ENCODE peak calls at places on chromosome 4, in four cellular contexts. A is stomach, E is ovary, M is adrenal gland. I is an unnamed sample. For H3K4me1, the result is how much of the 10 kb centered on the place peaks cover.

GRCh38 chr4:1822568-1823544 is 29.8 kb downstream of the FGFR3 start:
- DNase-seq in A (no peak), E (no peak), M (no peak), I (no peak)

GRCh38 chr4:115834441-115834840 is 721.0 kb upstream of the NDST4 start:
- DNase-seq in A (no peak), E (no peak), M (no peak), I (no peak)

GRCh38 chr4:8852118-8852704 is 19.4 kb downstream of the HMX1 start:
- DNase-seq in A (no peak), E (no peak), M (no peak), I (no peak)

GRCh38 chr4:37562592-37562991 is 123.6 kb downstream of the RELL1 start:
- DNase-seq in A (no peak), E (no peak), M (no peak), I (no peak)

GRCh38 chr4:1336079-1336478 is 10.9 kb upstream of the UVSSA start:
- DNase-seq in A (no peak), E (no peak), M (peak), I (no peak)

GRCh38 chr4:38371391-38371851 is 292.6 kb upstream of the KLF3 start:
- DNase-seq in A (no peak), E (no peak), M (no peak), I (no peak)

GRCh38 chr4:88320780-88321373 is 36.5 kb upstream of the PPM1K start:
- DNase-seq in A (peak), E (no peak), M (peak), I (no peak)

GRCh38 chr4:34158883-34159282 is 2085.4 kb downstream of the ARAP2 start:
- DNase-seq in A (no peak), E (no peak), M (no peak), I (no peak)

GRCh38 chr4:67735325-67735724 is 18.9 kb downstream of the GNRHR start:
- DNase-seq in A (no peak), E (no peak), M (no peak), I (no peak)

GRCh38 chr4:24180586-24180985 is 290.7 kb upstream of the PPARGC1A start:
- DNase-seq in A (no peak), E (no peak), M (no peak), I (no peak)

GRCh38 chr4:56314207-56314915 is 72.9 kb downstream of the AASDH start:
- DNase-seq in A (no peak), E (no peak), M (no peak), I (no peak)

GRCh38 chr4:8205241-8205707 is 6.2 kb downstream of the SH3TC1 start:
- DNase-seq in A (no peak), E (no peak), M (peak), I (no peak)

GRCh38 chr4:138751290-138751689 is 264.3 kb upstream of the NOCT start:
- DNase-seq in A (no peak), E (no peak), M (no peak), I (no peak)

GRCh38 chr4:40283413-40283812 is 51.7 kb upstream of the CHRNA9 start:
- DNase-seq in A (no peak), E (no peak), M (no peak), I (peak)

GRCh38 chr4:182212211-182212761 is 30.9 kb upstream of the TENM3 start:
- DNase-seq in A (no peak), E (no peak), M (peak), I (no peak)

GRCh38 chr4:69214716-69215115 is at the start of gene UGT2B11:
- DNase-seq in A (no peak), E (no peak), M (no peak), I (no peak)

GRCh38 chr4:182144621-182145359 is 98.4 kb upstream of the TENM3 start:
- DNase-seq in A (no peak), E (no peak), M (peak), I (no peak)

GRCh38 chr4:159341486-159341885 is 238.6 kb downstream of the RAPGEF2 start:
- DNase-seq in A (no peak), E (no peak), M (no peak), I (no peak)

GRCh38 chr4:3452376-3452775 is 10.6 kb downstream of the HGFAC start:
- DNase-seq in A (no peak), E (no peak), M (no peak), I (no peak)

GRCh38 chr4:150950657-150951056 is 64.4 kb downstream of the LRBA start:
- DNase-seq in A (no peak), E (no peak), M (no peak), I (no peak)

GRCh38 chr4:2366252-2367192 is 51.9 kb downstream of the ZFYVE28 start:
- DNase-seq in A (no peak), E (peak), M (peak), I (peak)

GRCh38 chr4:69831646-69832325 is 28.2 kb downstream of the SULT1E1 start:
- DNase-seq in A (no peak), E (no peak), M (peak), I (no peak)

GRCh38 chr4:120066182-120066524 is 495 bp downstream of the MAD2L1 start:
- DNase-seq in A (no peak), E (no peak), M (no peak), I (no peak)

GRCh38 chr4:138182838-138183426 is 59.2 kb downstream of the SLC7A11 start:
- DNase-seq in A (no peak), E (no peak), M (peak), I (no peak)

GRCh38 chr4:18736551-18736950 is 715.0 kb upstream of the LCORL start:
- DNase-seq in A (no peak), E (no peak), M (no peak), I (no peak)

GRCh38 chr4:105474110-105474518 is 252 bp upstream of the PPA2 start:
- DNase-seq in A (peak), E (peak), M (peak), I (peak)

GRCh38 chr4:148007789-148008188 is 275.9 kb downstream of the ARHGAP10 start:
- DNase-seq in A (no peak), E (no peak), M (peak), I (no peak)

GRCh38 chr4:26267087-26267486 is 53.7 kb upstream of the RBPJ start:
- DNase-seq in A (peak), E (peak), M (peak), I (peak)

GRCh38 chr4:81378398-81378797 is 93.3 kb downstream of the RASGEF1B start:
- DNase-seq in A (no peak), E (no peak), M (no peak), I (no peak)

GRCh38 chr4:141301216-141301615 is 80.5 kb downstream of the ZNF330 start:
- DNase-seq in A (no peak), E (no peak), M (no peak), I (no peak)

GRCh38 chr4:139972305-139972704 is 181.7 kb downstream of the MAML3 start:
- DNase-seq in A (no peak), E (no peak), M (no peak), I (no peak)

GRCh38 chr4:56788081-56788480 is 33.4 kb downstream of the SPINK2 start:
- DNase-seq in A (no peak), E (no peak), M (no peak), I (no peak)

GRCh38 chr4:184466634-184467033 is 7.7 kb downstream of the IRF2 start:
- DNase-seq in A (no peak), E (no peak), M (no peak), I (no peak)

DNA sequence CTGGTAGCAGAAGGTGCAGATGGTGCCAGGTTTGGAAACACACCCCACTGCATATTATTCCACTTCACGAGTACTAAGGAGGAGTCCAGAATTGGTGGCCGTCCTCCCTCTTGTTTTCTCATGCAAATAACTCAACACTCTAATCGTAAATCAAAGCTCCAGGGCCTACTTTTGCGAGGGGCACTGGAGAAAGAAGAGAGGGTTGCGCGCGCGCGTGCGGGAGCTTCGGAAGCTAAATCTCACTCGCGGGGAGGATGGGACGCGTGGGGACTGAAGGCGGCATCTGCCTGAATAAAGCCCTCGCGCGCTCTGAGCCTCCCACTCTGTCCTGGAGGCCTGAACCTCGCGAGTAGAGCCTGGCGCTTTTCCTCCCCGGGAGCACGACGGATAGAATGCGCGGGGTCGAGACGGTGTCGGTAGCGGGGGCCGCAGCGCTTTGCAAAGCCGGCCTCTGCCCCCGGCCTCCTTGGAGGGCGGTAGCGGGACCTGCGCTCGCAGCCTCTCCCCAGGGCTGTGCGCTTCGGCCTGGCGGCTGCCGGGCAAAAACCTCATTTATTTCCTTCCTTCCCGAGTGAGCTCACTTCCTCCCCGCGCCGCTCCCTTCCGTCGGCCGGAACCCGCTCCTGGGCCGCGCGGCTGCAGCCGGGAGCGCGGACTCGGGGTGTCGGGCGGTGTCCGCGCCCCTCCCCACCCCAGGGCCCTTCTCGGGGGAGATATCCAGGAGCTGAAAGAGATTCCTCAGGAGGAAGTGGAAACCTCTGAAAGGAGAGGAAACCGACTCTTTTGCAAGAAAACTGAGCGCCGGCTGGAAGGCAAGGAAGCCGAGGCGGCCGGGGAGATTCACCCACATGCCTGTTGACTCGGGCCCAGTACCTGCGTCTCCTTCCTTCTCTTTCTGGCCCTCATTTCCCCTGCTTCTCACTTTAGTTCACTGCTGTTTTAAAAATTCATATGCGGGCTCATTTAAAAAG is 20.7 kb downstream of the HAND2 start:
- DNase-seq in A (no peak), E (peak), M (no peak), I (peak)
- TF ChIP-seq POLR2A in A (no peak), E (no peak), M (peak), I (peak)

DNA sequence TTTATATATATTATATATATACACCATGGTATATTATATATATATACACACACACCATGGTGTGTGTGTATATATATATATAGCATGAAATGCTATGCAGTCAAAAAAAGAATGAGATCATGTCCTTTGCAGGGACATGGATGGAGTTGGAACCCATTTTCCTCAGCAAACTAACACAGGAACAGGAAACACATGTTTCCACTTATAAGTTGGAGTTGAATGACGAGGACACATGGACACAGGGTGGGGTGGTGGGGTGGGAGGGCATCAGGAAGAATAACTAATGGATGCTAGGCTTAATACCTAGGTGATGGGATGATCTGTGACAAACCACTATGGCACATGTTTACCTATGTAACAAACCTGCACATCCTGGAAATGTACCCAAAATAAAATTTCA is 293.6 kb upstream of the NDST3 start:
- DNase-seq in A (no peak), E (no peak), M (no peak), I (no peak)
- H3K4me1 ChIP-seq in A (under half), E (under half), M (under half), I (under half)

DNA sequence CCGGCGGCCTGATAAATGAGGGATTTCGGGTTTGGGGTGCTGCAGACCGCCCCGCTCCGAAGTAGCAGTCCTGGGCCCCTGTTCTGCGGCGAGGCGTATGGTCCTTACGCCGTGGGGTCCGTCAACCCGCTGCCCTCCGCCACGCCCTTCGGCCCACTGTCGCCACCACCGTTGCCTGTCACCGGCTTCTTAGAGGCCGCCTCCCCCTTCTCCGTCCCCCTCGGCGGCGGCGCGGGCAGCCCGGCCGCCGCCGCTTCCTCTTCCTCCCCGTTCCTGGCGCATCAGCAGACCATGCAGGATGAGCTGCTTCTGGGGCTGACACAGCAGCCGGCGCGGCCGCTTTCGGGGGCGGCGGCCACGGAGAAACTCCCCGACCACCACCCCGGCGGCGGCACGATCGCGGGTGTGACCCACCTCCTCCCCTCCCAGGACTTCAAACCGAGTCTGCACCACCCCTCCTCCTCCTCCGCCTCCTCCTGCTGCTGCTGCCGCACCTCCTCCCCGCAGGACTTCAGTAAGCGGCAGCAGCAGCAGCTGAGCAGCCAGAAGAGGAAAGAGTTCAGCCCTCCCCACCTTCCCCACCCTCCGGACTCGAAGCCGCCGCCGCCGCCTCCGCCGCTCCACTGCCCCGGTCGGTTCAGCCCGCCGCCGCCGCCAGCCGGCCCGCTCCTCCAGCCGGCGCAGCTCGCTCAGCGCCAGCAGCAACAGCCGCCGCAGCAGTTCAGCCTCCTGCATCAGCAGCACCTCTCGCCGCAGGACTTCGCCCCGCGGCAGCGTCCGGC is 569 bp downstream of the CPEB2 start:
- DNase-seq in A (peak), E (peak), M (peak), I (peak)
- TF ChIP-seq POLR2A in A (peak), E (no peak), M (peak), I (peak)

DNA sequence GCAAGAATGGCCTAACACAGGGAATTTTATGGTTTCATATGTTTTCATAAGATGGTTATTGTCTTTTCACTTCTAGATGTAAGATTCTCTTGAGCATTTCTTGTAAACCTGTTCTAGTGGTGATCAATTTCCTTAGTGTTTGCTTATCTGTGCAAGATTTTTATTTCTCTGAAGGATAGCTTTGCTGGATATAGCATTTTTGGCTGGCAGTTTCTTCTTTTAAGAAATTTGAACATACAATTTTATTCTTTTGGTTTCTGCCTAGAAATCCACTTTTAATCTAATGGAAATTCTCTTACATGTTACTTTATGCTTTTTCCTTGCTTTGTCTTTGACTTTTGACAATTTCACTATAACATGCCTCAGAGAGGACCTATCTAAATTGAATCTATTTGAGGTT is 276.5 kb upstream of the SFRP2 start:
- DNase-seq in A (no peak), E (no peak), M (no peak), I (no peak)
- H3K4me1 ChIP-seq in A (under half), E (under half), M (under half), I (under half)

DNA sequence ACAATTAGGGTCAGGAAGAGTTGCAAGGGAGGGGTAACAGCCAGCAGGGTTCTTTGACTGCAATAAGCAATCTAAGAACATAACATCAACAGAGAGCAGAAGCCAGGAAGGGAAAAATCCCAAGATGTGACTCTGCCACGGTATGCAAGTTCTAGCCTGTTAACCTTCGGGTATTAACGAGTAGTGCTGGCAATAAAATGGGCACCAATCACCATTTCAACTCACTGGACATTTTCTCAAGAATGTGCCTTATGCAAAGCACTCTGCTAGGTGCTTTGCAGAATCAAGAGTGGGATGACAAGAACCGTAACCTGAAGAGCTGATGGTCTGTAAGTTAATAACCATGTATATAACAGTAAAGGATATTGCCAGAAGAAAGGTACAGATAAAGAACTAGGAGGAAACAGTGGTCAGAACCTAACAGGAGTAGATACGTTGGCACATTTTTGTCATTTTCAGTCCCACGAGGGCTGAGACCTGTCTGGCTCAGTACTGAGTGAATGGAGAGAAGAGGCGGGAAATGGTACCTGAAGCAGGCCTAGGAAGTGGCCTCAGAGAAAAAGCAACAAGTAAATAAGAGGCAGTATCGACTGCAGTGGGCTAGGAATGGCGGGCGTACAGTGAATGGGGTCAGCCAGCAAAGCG is 2.7 kb downstream of the ELOVL6 start:
- DNase-seq in A (no peak), E (no peak), M (no peak), I (no peak)
- TF ChIP-seq POLR2A in A (no peak), E (no peak), M (no peak), I (no peak)

DNA sequence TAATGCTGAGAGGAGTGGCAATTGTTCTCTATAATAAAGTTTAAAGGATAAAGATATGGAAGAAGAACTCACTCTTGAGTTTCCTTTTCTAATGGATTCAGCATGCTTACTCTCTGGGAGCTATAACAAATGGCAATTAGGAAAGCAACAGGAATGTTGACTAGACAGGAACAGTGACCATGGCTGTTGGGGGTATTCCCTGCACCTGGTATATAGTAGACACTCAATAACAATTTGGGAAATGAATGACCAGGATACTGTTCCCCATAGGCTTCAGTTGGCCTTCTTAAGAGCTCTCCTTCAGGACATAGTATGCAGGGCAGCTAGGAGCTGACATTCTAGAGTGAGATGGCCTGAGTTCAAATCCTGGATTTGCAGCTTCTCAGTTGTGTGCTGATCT is 1.8 kb downstream of the LIMCH1 start:
- DNase-seq in A (no peak), E (no peak), M (no peak), I (no peak)
- H3K4me1 ChIP-seq in A (under half), E (under half), M (under half), I (half or more)

GRCh38 chr4:95361696-95361965 is 187.1 kb downstream of the UNC5C start:
- DNase-seq in A (no peak), E (no peak), M (no peak), I (no peak)
- TF ChIP-seq POLR2A in A (no peak), E (no peak), M (no peak), I (no peak)

GRCh38 chr4:87031946-87032345 is 97.1 kb downstream of the AFF1 start:
- DNase-seq in A (no peak), E (no peak), M (no peak), I (no peak)
- H3K4me1 ChIP-seq in A (half or more), E (under half), M (half or more), I (half or more)

GRCh38 chr4:146179784-146180405 is 4.4 kb downstream of the LSM6 start:
- DNase-seq in A (no peak), E (no peak), M (no peak), I (no peak)

DNA sequence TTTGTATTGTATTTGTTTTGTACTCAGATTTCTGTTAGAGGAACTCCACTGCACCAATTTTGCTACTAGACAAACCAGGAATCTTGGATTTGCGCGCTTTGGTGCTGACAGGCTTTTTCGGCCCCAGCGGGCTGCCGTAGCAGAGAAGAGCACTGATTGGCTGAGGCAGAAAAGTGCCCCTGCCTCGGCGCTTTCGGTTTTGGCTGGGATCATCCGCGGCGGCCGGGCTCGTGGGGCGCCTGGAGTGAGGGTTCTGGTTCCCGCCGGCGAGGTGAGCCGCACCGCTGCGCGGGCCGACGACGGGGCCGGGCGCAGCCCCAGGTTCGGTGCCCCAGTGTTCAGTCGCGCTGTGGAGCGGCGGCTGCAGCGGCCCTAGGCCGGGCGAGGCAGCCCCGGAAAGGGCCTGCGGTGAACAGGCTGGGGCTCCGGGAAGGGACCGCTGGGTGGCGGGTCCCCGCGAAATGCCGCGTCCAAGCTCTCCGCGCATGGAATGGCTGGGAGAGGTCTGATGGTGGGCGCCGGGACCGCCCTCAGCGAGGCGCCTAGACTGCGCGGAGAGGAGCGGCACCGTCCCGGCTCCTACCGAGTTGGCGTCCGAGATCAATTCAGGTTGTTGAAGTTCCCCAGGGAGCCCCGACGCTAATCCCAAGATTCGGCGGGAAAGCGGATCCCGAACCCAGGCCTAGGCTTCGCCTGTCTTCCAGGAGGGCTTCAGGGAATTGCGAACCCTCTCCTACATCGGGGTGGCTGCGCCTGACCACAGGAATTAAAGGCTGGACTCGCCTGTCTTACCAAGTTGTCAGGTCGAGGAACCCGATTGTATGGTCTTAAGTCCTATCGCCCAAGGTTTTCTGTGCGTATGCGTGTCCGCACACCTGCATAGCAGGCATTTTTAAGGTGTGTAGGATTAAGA is at the start of gene LSM6:
- DNase-seq in A (peak), E (peak), M (peak), I (peak)
- TF ChIP-seq POLR2A in A (peak), E (peak), M (no peak), I (peak)